ENCODE peak calls at places on chromosomes 4 and X, in nine cellular contexts. P is ovary, R is stomach, J is tibial nerve, Z is transverse colon, A is A549, X is HepG2, Y is H1, H is upper lobe of left lung. K is an unnamed sample.
A peak's percentile ranks its signal among the peaks of the same experiment; 100 is the strongest.

GRCh38 chr4:40916880-40917279 is 167.1 kb downstream of the NSUN7 start:
- DNase-seq in P (no peak), R (peak; percentile 42), J (no peak), Z (peak; percentile 23), A (peak; percentile 36), X (peak; percentile 27), Y (peak; percentile 77), H (peak; percentile 76), K (no peak)

GRCh38 chrX:142089193-142089592 is 115.9 kb downstream of the MAGEC2 start:
- DNase-seq in P (no peak), R (no peak), J (no peak), Z (no peak), A (peak; percentile 0), X (no peak), Y (no peak), H (no peak), K (no peak)

GRCh38 chrX:132948648-132949260 is 9.7 kb downstream of the HS6ST2 start:
- DNase-seq in P (no peak), R (no peak), J (no peak), Z (no peak), A (no peak), X (no peak), Y (no peak), H (no peak), K (no peak)

GRCh38 chr4:24433515-24434192 is 150.7 kb downstream of the DHX15 start:
- DNase-seq in P (no peak), R (no peak), J (no peak), Z (no peak), A (no peak), X (no peak), Y (no peak), H (no peak), K (no peak)

GRCh38 chrX:21678059-21678458 is 19.9 kb upstream of the KLHL34 start:
- DNase-seq in P (no peak), R (no peak), J (no peak), Z (no peak), A (no peak), X (no peak), Y (no peak), H (no peak), K (no peak)

GRCh38 chrX:77785400-77785745 is 643 bp downstream of the ATRX start:
- DNase-seq in P (peak; percentile 35), R (no peak), J (no peak), Z (peak; percentile 13), A (peak; percentile 28), X (no peak), Y (no peak), H (no peak), K (no peak)

GRCh38 chr4:948101-948935 is 16.1 kb downstream of the TMEM175 start:
- DNase-seq in P (no peak), R (peak; percentile 47), J (no peak), Z (no peak), A (no peak), X (peak; percentile 50), Y (no peak), H (no peak), K (no peak)

GRCh38 chr4:2082118-2082517 is 23.0 kb downstream of the NAT8L start:
- DNase-seq in P (no peak), R (peak; percentile 13), J (no peak), Z (peak; percentile 2), A (no peak), X (no peak), Y (peak; percentile 33), H (peak; percentile 12), K (no peak)

GRCh38 chr4:158013858-158014257 is 159.0 kb downstream of the GASK1B start:
- DNase-seq in P (no peak), R (no peak), J (no peak), Z (no peak), A (no peak), X (no peak), Y (no peak), H (no peak), K (no peak)

GRCh38 chrX:123764967-123765871 is 32.4 kb upstream of the THOC2 start:
- DNase-seq in P (peak; percentile 73), R (peak; percentile 75), J (peak; percentile 66), Z (peak; percentile 88), A (peak; percentile 84), X (no peak), Y (peak; percentile 57), H (peak; percentile 85), K (peak; percentile 93)

GRCh38 chrX:71222929-71223328 is at the start of gene GJB1:
- DNase-seq in P (no peak), R (no peak), J (no peak), Z (no peak), A (no peak), X (no peak), Y (no peak), H (no peak), K (no peak)

GRCh38 chr4:187602339-187603092 is 393.1 kb upstream of the ZFP42 start:
- DNase-seq in P (no peak), R (no peak), J (no peak), Z (no peak), A (no peak), X (no peak), Y (no peak), H (no peak), K (no peak)

GRCh38 chr4:123994917-123995316 is 598.3 kb downstream of the SPRY1 start:
- DNase-seq in P (no peak), R (no peak), J (no peak), Z (no peak), A (no peak), X (no peak), Y (no peak), H (no peak), K (no peak)

GRCh38 chr4:125975861-125976397 is 661.2 kb downstream of the FAT4 start:
- DNase-seq in P (no peak), R (no peak), J (no peak), Z (no peak), A (no peak), X (no peak), Y (no peak), H (no peak), K (no peak)

GRCh38 chr4:24330198-24330972 is 254.0 kb downstream of the DHX15 start:
- DNase-seq in P (no peak), R (no peak), J (no peak), Z (no peak), A (no peak), X (no peak), Y (no peak), H (no peak), K (peak; percentile 78)

GRCh38 chr4:87014284-87014782 is 79.5 kb downstream of the AFF1 start:
- DNase-seq in P (no peak), R (no peak), J (no peak), Z (no peak), A (no peak), X (no peak), Y (no peak), H (no peak), K (no peak)
- TF ChIP-seq EP300 in P (no peak), R (no peak), J (peak; percentile 58), Z (no peak), A (no peak), X (no peak), Y (no peak), H (no peak), K (no peak)

GRCh38 chr4:94978904-94979303 is 221.1 kb downstream of the BMPR1B start:
- DNase-seq in P (no peak), R (no peak), J (no peak), Z (no peak), A (no peak), X (no peak), Y (no peak), H (no peak), K (no peak)

GRCh38 chr4:94970650-94971049 is 212.9 kb downstream of the BMPR1B start:
- DNase-seq in P (no peak), R (no peak), J (no peak), Z (no peak), A (no peak), X (no peak), Y (no peak), H (no peak), K (no peak)

GRCh38 chr4:94974773-94975172 is 217.0 kb downstream of the BMPR1B start:
- DNase-seq in P (no peak), R (no peak), J (no peak), Z (no peak), A (no peak), X (no peak), Y (no peak), H (no peak), K (no peak)

GRCh38 chr4:94976371-94977011 is 218.7 kb downstream of the BMPR1B start:
- DNase-seq in P (no peak), R (no peak), J (no peak), Z (no peak), A (peak; percentile 25), X (no peak), Y (no peak), H (no peak), K (no peak)
- H3K4me1 ChIP-seq in P (peaks cover 2% of the 10 kb centered on the region), R (no peaks in the 10 kb centered on the region), J (no peaks in the 10 kb centered on the region), Z (no peaks in the 10 kb centered on the region), A (peaks cover 52% of the 10 kb centered on the region), X (no peaks in the 10 kb centered on the region), Y (no peaks in the 10 kb centered on the region), H (no peaks in the 10 kb centered on the region), K (no peaks in the 10 kb centered on the region)

DNA sequence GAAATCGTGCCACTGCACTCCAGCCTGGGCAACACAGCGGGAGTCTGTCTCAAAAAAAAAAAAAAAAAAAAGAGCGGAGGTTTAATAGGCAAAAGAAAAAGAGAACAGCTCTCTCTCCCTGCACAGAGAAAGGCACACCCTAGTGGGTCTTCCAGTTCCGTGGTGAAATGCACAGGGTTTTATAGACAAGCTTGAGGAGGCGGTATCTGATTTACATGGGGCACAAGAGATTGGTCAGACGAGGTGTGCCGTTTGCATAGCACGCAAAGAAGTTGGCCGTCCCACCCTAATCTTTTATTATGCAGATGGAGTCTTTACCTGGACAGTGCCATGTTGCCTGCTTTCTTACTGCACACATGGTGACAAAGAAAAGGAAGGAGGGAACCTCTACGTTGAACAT is 33.5 kb upstream of the REST start:
- DNase-seq in P (no peak), R (no peak), J (no peak), Z (peak; percentile 56), A (no peak), X (no peak), Y (peak; percentile 49), H (no peak), K (no peak)
- TF ChIP-seq EP300 in P (no peak), R (no peak), J (no peak), Z (no peak), A (no peak), X (no peak), Y (no peak), H (no peak), K (no peak)

GRCh38 chrX:110413727-110414124 is 55.1 kb downstream of the RTL9 start:
- DNase-seq in P (no peak), R (no peak), J (no peak), Z (no peak), A (no peak), X (no peak), Y (no peak), H (no peak), K (no peak)

GRCh38 chrX:110415440-110416167 is 57.0 kb downstream of the RTL9 start:
- DNase-seq in P (no peak), R (no peak), J (no peak), Z (no peak), A (no peak), X (no peak), Y (no peak), H (no peak), K (no peak)

GRCh38 chrX:110414273-110414672 is 55.6 kb downstream of the RTL9 start:
- DNase-seq in P (no peak), R (no peak), J (no peak), Z (no peak), A (no peak), X (no peak), Y (no peak), H (no peak), K (no peak)

GRCh38 chrX:110414679-110415439 is 56.2 kb downstream of the RTL9 start:
- DNase-seq in P (no peak), R (no peak), J (no peak), Z (no peak), A (no peak), X (no peak), Y (no peak), H (no peak), K (no peak)

GRCh38 chrX:110412971-110413726 is 54.5 kb downstream of the RTL9 start:
- DNase-seq in P (peak; percentile 79), R (peak; percentile 75), J (peak; percentile 18), Z (peak; percentile 69), A (peak; percentile 76), X (peak; percentile 28), Y (peak; percentile 75), H (peak; percentile 73), K (no peak)
- H3K4me1 ChIP-seq in P (peaks cover 1% of the 10 kb centered on the region), R (peaks cover 7% of the 10 kb centered on the region), J (no peaks in the 10 kb centered on the region), Z (no peaks in the 10 kb centered on the region), A (peaks cover 22% of the 10 kb centered on the region), X (no peaks in the 10 kb centered on the region), Y (peaks cover 2% of the 10 kb centered on the region), H (peaks cover 6% of the 10 kb centered on the region), K (peaks cover 9% of the 10 kb centered on the region)